ENCODE peak calls at places on chromosomes 4 and X, in five cellular contexts. One of them, this sample, is unnamed.
A peak's percentile ranks its signal among the peaks of the same experiment; 100 is the strongest.

GRCh38 chr4:78781086-78781630 is 5.0 kb downstream of the BMP2K start:
- DNase-seq in neural progenitor cell: no peak
- DNase-seq in GM23338: no peak
- DNase-seq in MM.1S: no peak
- DNase-seq in SK-N-SH: no peak
- DNase-seq in this sample: no peak

GRCh38 chr4:124936427-124936826 is 223.9 kb upstream of the ANKRD50 start:
- DNase-seq in neural progenitor cell: no peak
- DNase-seq in GM23338: no peak
- DNase-seq in MM.1S: no peak
- DNase-seq in SK-N-SH: peak; percentile 2
- DNase-seq in this sample: no peak

GRCh38 chr4:127609484-127609883 is 23.3 kb upstream of the INTU start:
- DNase-seq in neural progenitor cell: no peak
- DNase-seq in GM23338: no peak
- DNase-seq in MM.1S: no peak
- DNase-seq in SK-N-SH: no peak
- DNase-seq in this sample: no peak

GRCh38 chr4:174928174-174928573 is 10.0 kb downstream of the ADAM29 start:
- DNase-seq in neural progenitor cell: no peak
- DNase-seq in GM23338: no peak
- DNase-seq in MM.1S: peak; percentile 48
- DNase-seq in SK-N-SH: no peak
- DNase-seq in this sample: no peak

GRCh38 chr4:113646456-113646809 is 115.1 kb downstream of the CAMK2D start:
- DNase-seq in neural progenitor cell: peak; percentile 57
- DNase-seq in GM23338: peak; percentile 73
- DNase-seq in MM.1S: no peak
- DNase-seq in SK-N-SH: no peak
- DNase-seq in this sample: peak; percentile 74

GRCh38 chrX:108167211-108167872 is 75.8 kb downstream of the ATG4A start:
- DNase-seq in neural progenitor cell: no peak
- DNase-seq in GM23338: no peak
- DNase-seq in MM.1S: no peak
- DNase-seq in SK-N-SH: no peak
- DNase-seq in this sample: peak; percentile 73

GRCh38 chr4:61555789-61556188 is 355.7 kb downstream of the ADGRL3 start:
- DNase-seq in neural progenitor cell: no peak
- DNase-seq in GM23338: peak; percentile 24
- DNase-seq in MM.1S: no peak
- DNase-seq in SK-N-SH: no peak
- DNase-seq in this sample: peak; percentile 71

GRCh38 chr4:3412257-3413020 is 29.3 kb upstream of the HGFAC start:
- DNase-seq in neural progenitor cell: no peak
- DNase-seq in GM23338: no peak
- DNase-seq in MM.1S: no peak
- DNase-seq in SK-N-SH: no peak
- DNase-seq in this sample: no peak

GRCh38 chr4:39526810-39527295 is 386 bp downstream of the UGDH start:
- DNase-seq in neural progenitor cell: peak; percentile 29
- DNase-seq in GM23338: peak; percentile 77
- DNase-seq in MM.1S: peak; percentile 9
- DNase-seq in SK-N-SH: no peak
- DNase-seq in this sample: peak; percentile 3

GRCh38 chrX:11724122-11725017 is 33.7 kb upstream of the MSL3 start:
- DNase-seq in neural progenitor cell: peak; percentile 12
- DNase-seq in GM23338: peak; percentile 21
- DNase-seq in MM.1S: peak; percentile 9
- DNase-seq in SK-N-SH: peak; percentile 42
- DNase-seq in this sample: peak; percentile 44

GRCh38 chr4:122912810-122913575 is 9.4 kb downstream of the NUDT6 start:
- DNase-seq in neural progenitor cell: no peak
- DNase-seq in GM23338: no peak
- DNase-seq in MM.1S: no peak
- DNase-seq in SK-N-SH: no peak
- DNase-seq in this sample: peak; percentile 39

GRCh38 chrX:18983711-18984380 is at the start of gene PHKA2:
- DNase-seq in neural progenitor cell: no peak
- DNase-seq in GM23338: peak; percentile 61
- DNase-seq in MM.1S: peak; percentile 43
- DNase-seq in SK-N-SH: peak; percentile 83
- DNase-seq in this sample: peak; percentile 53

GRCh38 chr4:6747690-6748068 is 31.7 kb downstream of the BLOC1S4 start:
- DNase-seq in neural progenitor cell: no peak
- DNase-seq in GM23338: no peak
- DNase-seq in MM.1S: no peak
- DNase-seq in SK-N-SH: no peak
- DNase-seq in this sample: peak; percentile 47

GRCh38 chr4:47213971-47214370 is 182.6 kb downstream of the GABRB1 start:
- DNase-seq in neural progenitor cell: no peak
- DNase-seq in GM23338: no peak
- DNase-seq in MM.1S: no peak
- DNase-seq in SK-N-SH: no peak
- DNase-seq in this sample: peak; percentile 35

GRCh38 chr4:86511590-86511989 is 82.5 kb upstream of the PTPN13 start:
- DNase-seq in neural progenitor cell: no peak
- DNase-seq in GM23338: no peak
- DNase-seq in MM.1S: no peak
- DNase-seq in SK-N-SH: no peak
- DNase-seq in this sample: no peak

GRCh38 chr4:64822405-64822804 is 413.2 kb upstream of the TECRL start:
- DNase-seq in neural progenitor cell: no peak
- DNase-seq in GM23338: no peak
- DNase-seq in MM.1S: no peak
- DNase-seq in SK-N-SH: no peak
- DNase-seq in this sample: no peak

GRCh38 chrX:23742174-23742692 is 843 bp downstream of the ACOT9 start:
- DNase-seq in neural progenitor cell: peak; percentile 36
- DNase-seq in GM23338: peak; percentile 50
- DNase-seq in MM.1S: peak; percentile 10
- DNase-seq in SK-N-SH: peak; percentile 64
- DNase-seq in this sample: peak; percentile 64

GRCh38 chrX:703466-704210 is 73.0 kb downstream of the SHOX start:
- DNase-seq in neural progenitor cell: no peak
- DNase-seq in GM23338: no peak
- DNase-seq in MM.1S: no peak
- DNase-seq in SK-N-SH: no peak
- DNase-seq in this sample: no peak

GRCh38 chr4:41550308-41550707 is 12.4 kb downstream of the LIMCH1 start:
- DNase-seq in neural progenitor cell: no peak
- DNase-seq in GM23338: no peak
- DNase-seq in MM.1S: no peak
- DNase-seq in SK-N-SH: no peak
- DNase-seq in this sample: peak; percentile 11

GRCh38 chrX:103513476-103514108 is 5.7 kb downstream of the RAB40A start:
- DNase-seq in neural progenitor cell: no peak
- DNase-seq in GM23338: no peak
- DNase-seq in MM.1S: no peak
- DNase-seq in SK-N-SH: no peak
- DNase-seq in this sample: peak; percentile 4

GRCh38 chr4:69104719-69105275 is 8.5 kb downstream of the UGT2B7 start:
- DNase-seq in neural progenitor cell: no peak
- DNase-seq in GM23338: no peak
- DNase-seq in MM.1S: no peak
- DNase-seq in SK-N-SH: no peak
- DNase-seq in this sample: no peak

GRCh38 chrX:110852180-110852579 is 56.6 kb upstream of the CHRDL1 start:
- DNase-seq in neural progenitor cell: peak; percentile 40
- DNase-seq in GM23338: peak; percentile 37
- DNase-seq in MM.1S: peak; percentile 46
- DNase-seq in SK-N-SH: peak; percentile 42
- DNase-seq in this sample: peak; percentile 20

GRCh38 chr4:948101-948935 is 16.1 kb downstream of the TMEM175 start:
- DNase-seq in neural progenitor cell: no peak
- DNase-seq in GM23338: no peak
- DNase-seq in MM.1S: no peak
- DNase-seq in SK-N-SH: peak; percentile 14
- DNase-seq in this sample: no peak

GRCh38 chr4:17736484-17736883 is 44.9 kb downstream of the FAM184B start:
- DNase-seq in neural progenitor cell: no peak
- DNase-seq in GM23338: no peak
- DNase-seq in MM.1S: no peak
- DNase-seq in SK-N-SH: no peak
- DNase-seq in this sample: no peak

GRCh38 chr4:62482355-62482754 is 1282.2 kb downstream of the ADGRL3 start:
- DNase-seq in neural progenitor cell: no peak
- DNase-seq in GM23338: peak; percentile 10
- DNase-seq in MM.1S: no peak
- DNase-seq in SK-N-SH: no peak
- DNase-seq in this sample: peak; percentile 19

GRCh38 chr4:27684501-27685077 is 823.9 kb downstream of the STIM2 start:
- DNase-seq in neural progenitor cell: peak; percentile 83
- DNase-seq in GM23338: peak; percentile 85
- DNase-seq in MM.1S: peak; percentile 57
- DNase-seq in SK-N-SH: peak; percentile 15
- DNase-seq in this sample: peak; percentile 71

GRCh38 chr4:173413043-173413442 is 14.1 kb upstream of the SCRG1 start:
- DNase-seq in neural progenitor cell: no peak
- DNase-seq in GM23338: no peak
- DNase-seq in MM.1S: no peak
- DNase-seq in SK-N-SH: no peak
- DNase-seq in this sample: no peak

GRCh38 chrX:123859409-123859827 is 435 bp upstream of the XIAP start:
- DNase-seq in neural progenitor cell: no peak
- DNase-seq in GM23338: peak; percentile 86
- DNase-seq in MM.1S: no peak
- DNase-seq in SK-N-SH: peak; percentile 36
- DNase-seq in this sample: peak; percentile 72

GRCh38 chr4:111128327-111128726 is 505.4 kb upstream of the PITX2 start:
- DNase-seq in neural progenitor cell: no peak
- DNase-seq in GM23338: no peak
- DNase-seq in MM.1S: peak; percentile 39
- DNase-seq in SK-N-SH: no peak
- DNase-seq in this sample: no peak

GRCh38 chrX:39731735-39732134 is 366.0 kb downstream of the BCOR start:
- DNase-seq in neural progenitor cell: no peak
- DNase-seq in GM23338: no peak
- DNase-seq in MM.1S: no peak
- DNase-seq in SK-N-SH: no peak
- DNase-seq in this sample: no peak

GRCh38 chr4:5824635-5825034 is 68.3 kb downstream of the CRMP1 start:
- DNase-seq in neural progenitor cell: peak; percentile 53
- DNase-seq in GM23338: peak; percentile 64
- DNase-seq in MM.1S: peak; percentile 63
- DNase-seq in SK-N-SH: peak; percentile 57
- DNase-seq in this sample: peak; percentile 55

GRCh38 chr4:54085284-54085683 is 14.7 kb upstream of the GSX2 start:
- DNase-seq in neural progenitor cell: no peak
- DNase-seq in GM23338: no peak
- DNase-seq in MM.1S: no peak
- DNase-seq in SK-N-SH: no peak
- DNase-seq in this sample: peak; percentile 97

GRCh38 chrX:70436380-70436779 is 8.3 kb upstream of the DLG3 start:
- DNase-seq in neural progenitor cell: peak; percentile 86
- DNase-seq in GM23338: peak; percentile 80
- DNase-seq in MM.1S: no peak
- DNase-seq in SK-N-SH: peak; percentile 37
- DNase-seq in this sample: no peak

GRCh38 chr4:124641715-124642380 is 70.7 kb downstream of the ANKRD50 start:
- DNase-seq in neural progenitor cell: no peak
- DNase-seq in GM23338: no peak
- DNase-seq in MM.1S: peak; percentile 55
- DNase-seq in SK-N-SH: no peak
- DNase-seq in this sample: peak; percentile 93

GRCh38 chr4:117845270-117845669 is 189.0 kb upstream of the NDST3 start:
- DNase-seq in neural progenitor cell: no peak
- DNase-seq in GM23338: no peak
- DNase-seq in MM.1S: no peak
- DNase-seq in SK-N-SH: no peak
- DNase-seq in this sample: no peak

GRCh38 chr4:103626296-103626695 is 93.5 kb downstream of the TACR3 start:
- DNase-seq in neural progenitor cell: no peak
- DNase-seq in GM23338: peak; percentile 22
- DNase-seq in MM.1S: no peak
- DNase-seq in SK-N-SH: no peak
- DNase-seq in this sample: no peak

GRCh38 chrX:11341274-11342256 is 48.4 kb downstream of the AMELX start:
- DNase-seq in neural progenitor cell: no peak
- DNase-seq in GM23338: no peak
- DNase-seq in MM.1S: no peak
- DNase-seq in SK-N-SH: no peak
- DNase-seq in this sample: peak; percentile 88

GRCh38 chr4:106773106-106773905 is 262.8 kb downstream of the DKK2 start:
- DNase-seq in neural progenitor cell: no peak
- DNase-seq in GM23338: no peak
- DNase-seq in MM.1S: no peak
- DNase-seq in SK-N-SH: no peak
- DNase-seq in this sample: no peak

GRCh38 chr4:60422440-60422839 is 777.7 kb upstream of the ADGRL3 start:
- DNase-seq in neural progenitor cell: no peak
- DNase-seq in GM23338: peak; percentile 7
- DNase-seq in MM.1S: no peak
- DNase-seq in SK-N-SH: no peak
- DNase-seq in this sample: peak; percentile 38

GRCh38 chrX:24479924-24480722 is 15.0 kb downstream of the PDK3 start:
- DNase-seq in neural progenitor cell: no peak
- DNase-seq in GM23338: no peak
- DNase-seq in MM.1S: peak; percentile 86
- DNase-seq in SK-N-SH: no peak
- DNase-seq in this sample: peak; percentile 22

GRCh38 chr4:2281575-2282343 is 19.9 kb upstream of the MXD4 start:
- DNase-seq in neural progenitor cell: no peak
- DNase-seq in GM23338: no peak
- DNase-seq in MM.1S: peak; percentile 93
- DNase-seq in SK-N-SH: no peak
- DNase-seq in this sample: no peak
- TF ChIP-seq CTCF in neural progenitor cell: no peak
- TF ChIP-seq CTCF in GM23338: peak; percentile 31
- TF ChIP-seq CTCF in MM.1S: peak; percentile 53
- TF ChIP-seq CTCF in SK-N-SH: no peak
- TF ChIP-seq CTCF in this sample: no peak

GRCh38 chrX:153728095-153728494 is 3.4 kb downstream of the ABCD1 start:
- DNase-seq in neural progenitor cell: no peak
- DNase-seq in GM23338: peak; percentile 11
- DNase-seq in MM.1S: no peak
- DNase-seq in SK-N-SH: no peak
- DNase-seq in this sample: no peak
- H3F3A ChIP-seq in neural progenitor cell: no peaks in the 10 kb centered on the region
- H3F3A ChIP-seq in GM23338: no peaks in the 10 kb centered on the region
- H3F3A ChIP-seq in MM.1S: peaks cover 9% of the 10 kb centered on the region
- H3F3A ChIP-seq in SK-N-SH: no peaks in the 10 kb centered on the region
- H3F3A ChIP-seq in this sample: peaks cover 11% of the 10 kb centered on the region

GRCh38 chrX:109596015-109596414 is 29.0 kb downstream of the KCNE5 start:
- DNase-seq in neural progenitor cell: no peak
- DNase-seq in GM23338: no peak
- DNase-seq in MM.1S: no peak
- DNase-seq in SK-N-SH: no peak
- DNase-seq in this sample: peak; percentile 48
- TF ChIP-seq EZH2phosphoT487 in neural progenitor cell: no peak
- TF ChIP-seq EZH2phosphoT487 in GM23338: no peak
- TF ChIP-seq EZH2phosphoT487 in MM.1S: no peak
- TF ChIP-seq EZH2phosphoT487 in SK-N-SH: no peak
- TF ChIP-seq EZH2phosphoT487 in this sample: no peak

GRCh38 chr4:73127839-73128448 is 58.4 kb upstream of the COX18 start:
- DNase-seq in neural progenitor cell: peak; percentile 18
- DNase-seq in GM23338: peak; percentile 46
- DNase-seq in MM.1S: no peak
- DNase-seq in SK-N-SH: peak; percentile 45
- DNase-seq in this sample: peak; percentile 28
- TF ChIP-seq CTCF in neural progenitor cell: peak; percentile 38
- TF ChIP-seq CTCF in GM23338: peak; percentile 39
- TF ChIP-seq CTCF in MM.1S: peak; percentile 23
- TF ChIP-seq CTCF in SK-N-SH: peak; percentile 50
- TF ChIP-seq CTCF in this sample: peak; percentile 59